ENCODE peak calls at places on chromosome 20, in eight cellular contexts. L, V, S, H, R, Z, X and P are unnamed samples.

GRCh38 chr20:58515240-58516212 is at the start of gene APCDD1L:
- DNase-seq in L (no peak), V (no peak), S (no peak), H (peak), R (no peak), Z (peak), X (peak), P (peak)

GRCh38 chr20:36310215-36310981 is 4.3 kb downstream of the DLGAP4 start:
- DNase-seq in L (no peak), V (no peak), S (no peak), H (no peak), R (no peak), Z (no peak), X (no peak), P (no peak)

GRCh38 chr20:6007529-6008103 is 46.2 kb downstream of the LRRN4 start:
- DNase-seq in L (no peak), V (no peak), S (no peak), H (no peak), R (no peak), Z (no peak), X (no peak), P (no peak)

GRCh38 chr20:25283221-25283951 is 35.5 kb downstream of the PYGB start:
- DNase-seq in L (no peak), V (no peak), S (no peak), H (no peak), R (no peak), Z (peak), X (no peak), P (no peak)

GRCh38 chr20:30484749-30485070 is 772.8 kb upstream of the DEFB115 start:
- DNase-seq in L (no peak), V (no peak), S (no peak), H (no peak), R (no peak), Z (no peak), X (no peak), P (no peak)

GRCh38 chr20:6976535-6976934 is 209.0 kb downstream of the BMP2 start:
- DNase-seq in L (no peak), V (peak), S (no peak), H (no peak), R (no peak), Z (no peak), X (no peak), P (no peak)

GRCh38 chr20:6940052-6940451 is 172.6 kb downstream of the BMP2 start:
- DNase-seq in L (no peak), V (peak), S (no peak), H (no peak), R (no peak), Z (no peak), X (peak), P (peak)

GRCh38 chr20:63367446-63368055 is 6.4 kb upstream of the CHRNA4 start:
- DNase-seq in L (no peak), V (no peak), S (no peak), H (no peak), R (no peak), Z (no peak), X (no peak), P (no peak)

DNA sequence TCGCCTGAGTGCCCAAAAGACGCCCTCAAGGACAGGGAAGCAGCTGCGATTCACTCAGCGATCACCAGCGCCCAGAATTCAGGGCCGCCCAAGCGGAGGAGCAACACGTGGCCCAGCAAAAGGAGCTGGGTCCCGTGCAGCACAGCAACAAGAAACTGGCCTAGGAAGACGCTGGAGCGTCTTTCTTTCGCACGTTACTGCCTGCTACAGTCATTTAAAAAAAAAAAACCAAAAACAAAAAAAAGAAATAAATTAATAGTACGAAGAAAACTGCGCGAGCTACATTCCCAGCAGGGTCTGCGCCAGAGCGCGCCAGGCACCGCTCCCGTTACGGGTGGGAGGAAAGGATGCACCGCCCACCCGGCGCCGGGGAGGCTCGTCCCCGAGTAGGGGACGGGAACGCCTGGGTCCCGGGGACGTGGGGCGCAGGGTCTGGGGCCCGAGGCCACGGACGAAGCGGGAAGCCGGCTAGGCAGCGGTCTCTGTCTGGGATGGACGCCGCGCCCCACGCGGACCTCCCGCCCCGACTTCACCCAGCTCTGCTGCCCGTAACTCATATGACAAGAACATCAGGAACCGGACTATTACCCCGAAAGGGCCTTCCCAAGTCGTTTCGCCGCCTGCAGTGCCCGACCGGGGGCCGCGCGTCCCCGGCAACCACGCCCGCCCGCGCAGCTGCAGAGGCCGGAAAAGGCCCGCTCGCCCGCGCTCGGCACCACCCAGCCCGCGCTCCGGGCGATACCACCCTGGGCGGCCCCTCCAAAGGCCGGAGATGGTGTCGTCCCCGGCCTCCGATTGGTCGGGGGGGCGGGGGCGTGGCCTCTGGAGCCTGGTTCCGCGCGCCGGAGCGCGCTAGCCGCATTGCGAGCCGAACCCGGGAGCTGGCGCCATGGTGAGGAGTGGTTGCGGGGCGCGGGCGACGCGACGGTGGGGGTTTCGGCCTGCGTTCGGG is at the start of gene NOP56:
- DNase-seq in L (peak), V (peak), S (peak), H (peak), R (peak), Z (peak), X (peak), P (peak)
- TF ChIP-seq POLR2A in L (no peak), V (peak), S (peak), H (peak), R (peak), Z (peak), X (peak), P (peak)

GRCh38 chr20:43028470-43028869 is 161.2 kb downstream of the PTPRT start:
- DNase-seq in L (no peak), V (no peak), S (no peak), H (no peak), R (no peak), Z (no peak), X (no peak), P (no peak)
- TF ChIP-seq POLR2A in L (no peak), V (no peak), S (no peak), H (no peak), R (no peak), Z (no peak), X (no peak), P (no peak)

GRCh38 chr20:42341654-42342053 is 723.5 kb upstream of the CHD6 start:
- DNase-seq in L (no peak), V (no peak), S (no peak), H (no peak), R (no peak), Z (no peak), X (no peak), P (no peak)
- TF ChIP-seq POLR2A in L (no peak), V (no peak), S (no peak), H (no peak), R (no peak), Z (no peak), X (no peak), P (no peak)

DNA sequence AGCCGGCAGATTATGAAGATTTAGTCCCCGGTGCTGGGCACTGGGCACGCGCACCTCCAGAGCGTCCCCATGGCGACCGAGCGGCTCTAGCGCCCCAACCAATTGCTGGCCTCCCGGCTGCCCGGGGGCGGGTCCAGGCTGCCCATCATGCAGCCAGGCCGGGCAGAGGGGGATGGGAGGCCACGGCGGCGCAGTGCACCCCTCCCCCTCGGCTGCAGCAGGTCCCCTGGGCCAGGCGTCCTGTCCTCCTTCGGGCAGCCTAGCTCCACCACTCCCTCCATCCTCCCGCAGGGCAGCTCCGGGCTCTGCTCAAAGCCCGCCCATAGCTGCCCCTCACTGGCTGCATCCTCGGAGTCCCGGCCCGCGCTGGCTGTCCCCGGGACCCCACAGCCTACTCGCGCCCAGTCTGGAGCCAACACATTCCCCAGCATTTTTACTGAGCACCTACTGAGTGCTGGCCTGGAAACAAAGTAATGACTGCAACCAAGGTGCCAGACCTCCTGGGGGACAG is 99.4 kb downstream of the ASXL1 start:
- DNase-seq in L (no peak), V (peak), S (no peak), H (peak), R (peak), Z (peak), X (peak), P (no peak)
- TF ChIP-seq POLR2A in L (no peak), V (peak), S (no peak), H (no peak), R (no peak), Z (no peak), X (no peak), P (no peak)

DNA sequence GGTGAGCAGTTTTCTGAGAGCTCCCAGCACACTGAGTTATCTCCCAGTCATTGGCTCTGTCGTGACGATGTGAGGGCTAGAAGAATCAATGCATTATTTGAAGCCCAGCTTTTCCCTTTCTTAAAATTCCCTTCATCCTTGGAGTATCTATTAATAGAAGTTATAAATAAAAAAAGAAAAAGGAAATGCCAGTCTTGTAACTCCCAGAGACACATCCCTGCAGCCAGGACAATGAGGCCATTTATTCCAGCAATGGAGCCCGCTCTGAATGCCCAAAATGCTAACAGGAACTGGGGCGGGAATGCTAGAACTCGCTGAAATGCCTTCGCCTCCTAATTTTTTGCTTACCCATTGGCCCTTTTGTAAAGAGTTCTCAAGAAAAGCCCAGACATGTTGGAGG is 305.8 kb downstream of the TFAP2C start:
- DNase-seq in L (no peak), V (no peak), S (no peak), H (no peak), R (no peak), Z (no peak), X (no peak), P (no peak)
- TF ChIP-seq POLR2A in L (no peak), V (no peak), S (no peak), H (no peak), R (no peak), Z (no peak), X (no peak), P (no peak)

GRCh38 chr20:3239026-3239866 is at the start of gene SLC4A11:
- DNase-seq in L (peak), V (peak), S (no peak), H (peak), R (peak), Z (no peak), X (peak), P (peak)
- TF ChIP-seq POLR2A in L (no peak), V (peak), S (no peak), H (no peak), R (no peak), Z (no peak), X (no peak), P (peak)

GRCh38 chr20:62068997-62069396 is 3.3 kb upstream of the TAF4 start:
- DNase-seq in L (no peak), V (no peak), S (no peak), H (no peak), R (no peak), Z (no peak), X (no peak), P (no peak)
- TF ChIP-seq POLR2A in L (no peak), V (no peak), S (no peak), H (no peak), R (no peak), Z (no peak), X (no peak), P (no peak)

DNA sequence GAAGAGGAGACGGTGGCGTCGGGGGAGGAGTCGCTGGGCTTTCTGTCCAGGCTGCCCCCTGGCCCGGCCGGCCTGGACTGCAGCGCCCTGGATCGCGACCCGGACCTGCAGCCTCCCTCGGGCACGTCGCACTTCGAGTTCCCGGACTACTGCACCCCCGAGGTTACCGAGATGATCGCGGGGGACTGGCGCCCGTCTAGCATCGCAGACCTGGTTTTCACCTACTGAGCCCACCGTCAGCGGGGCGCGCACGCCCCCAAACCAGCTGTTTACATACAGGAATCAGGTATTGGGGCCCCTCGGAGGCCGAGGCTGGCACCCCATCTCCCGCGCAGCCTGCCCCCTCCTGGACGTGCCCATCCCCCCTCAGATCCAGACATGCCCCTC is 1.3 kb downstream of the SOX12 start:
- DNase-seq in L (peak), V (peak), S (no peak), H (no peak), R (no peak), Z (no peak), X (no peak), P (no peak)
- TF ChIP-seq POLR2A in L (no peak), V (no peak), S (no peak), H (no peak), R (no peak), Z (no peak), X (no peak), P (no peak)

DNA sequence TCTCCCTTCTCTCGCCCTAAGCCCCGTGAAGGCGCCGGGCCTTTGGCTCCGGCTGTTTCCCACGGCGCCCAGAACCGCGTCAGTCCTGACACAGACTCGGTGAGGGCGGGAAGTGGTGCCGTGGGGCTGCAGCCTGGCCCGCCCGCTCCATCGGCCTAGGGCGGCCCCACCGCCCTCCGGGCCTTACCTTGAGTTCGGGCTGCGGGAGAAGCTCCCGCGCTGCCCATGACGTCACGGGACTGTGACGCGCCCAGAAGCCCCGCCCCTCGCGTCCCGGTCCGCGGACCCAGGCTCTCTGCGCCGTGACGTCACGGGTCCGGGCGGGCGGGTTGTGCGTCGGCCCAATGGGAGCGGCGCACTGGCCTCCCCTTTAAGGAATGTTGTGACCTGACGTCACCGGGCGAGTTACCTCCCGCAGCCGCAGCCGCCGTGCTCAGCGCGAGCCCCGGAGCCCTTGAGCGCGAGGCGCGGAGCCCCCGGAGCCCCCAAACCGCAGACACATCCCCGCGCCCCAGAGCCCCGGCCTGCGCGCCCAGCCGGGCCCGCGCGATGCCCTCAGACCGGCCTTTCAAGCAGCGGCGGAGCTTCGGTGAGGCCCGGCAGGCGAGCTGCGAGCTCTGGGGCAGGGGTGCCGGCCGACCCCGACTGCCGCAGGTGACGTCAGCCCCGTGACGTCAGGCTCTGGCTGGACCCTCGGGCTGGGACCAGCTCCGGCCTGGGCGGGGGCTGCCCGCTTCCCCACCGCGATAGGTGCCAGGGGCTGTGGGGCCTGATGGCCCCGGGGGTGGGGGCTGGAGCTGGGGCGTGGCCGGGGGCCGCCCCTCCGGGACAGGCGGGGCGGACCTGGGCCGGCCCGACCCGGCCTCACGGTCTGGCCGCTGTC is at the start of gene MAP1LC3A:
- DNase-seq in L (peak), V (peak), S (peak), H (peak), R (peak), Z (peak), X (peak), P (peak)
- TF ChIP-seq POLR2A in L (no peak), V (peak), S (peak), H (peak), R (no peak), Z (peak), X (no peak), P (peak)